ENCODE peak calls at places on chromosomes 3 and 15, in ten cellular contexts. One of them, this sample, is unnamed.

GRCh38 chr3:169041677-169042171 is 621.8 kb downstream of the MECOM start:
- DNase-seq in SK-N-SH: peak
- DNase-seq in EH: peak
- DNase-seq in NCI-H526: peak
- DNase-seq in effector CD4-positive, alpha-beta T cell: no peak
- DNase-seq in CD8-positive, alpha-beta T cell: no peak
- DNase-seq in GM04503: no peak
- DNase-seq in KG1: no peak
- DNase-seq in endothelial cell: no peak
- DNase-seq in NCI-H1105: peak
- DNase-seq in this sample: peak

GRCh38 chr3:14473411-14473891 is 66.7 kb downstream of the GRIP2 start:
- DNase-seq in NCI-H1105: no peak
- DNase-seq in KG1: no peak
- DNase-seq in SK-N-SH: no peak
- DNase-seq in NCI-H526: no peak
- DNase-seq in effector CD4-positive, alpha-beta T cell: no peak
- DNase-seq in EH: no peak
- DNase-seq in GM04503: no peak
- DNase-seq in CD8-positive, alpha-beta T cell: no peak
- DNase-seq in endothelial cell: no peak
- DNase-seq in this sample: no peak

GRCh38 chr3:56309465-56309864 is 158.8 kb downstream of the ERC2 start:
- DNase-seq in CD8-positive, alpha-beta T cell: no peak
- DNase-seq in NCI-H1105: no peak
- DNase-seq in endothelial cell: no peak
- DNase-seq in NCI-H526: no peak
- DNase-seq in effector CD4-positive, alpha-beta T cell: no peak
- DNase-seq in EH: no peak
- DNase-seq in GM04503: no peak
- DNase-seq in KG1: no peak
- DNase-seq in SK-N-SH: no peak
- DNase-seq in this sample: no peak

GRCh38 chr3:80213076-80213475 is 445.3 kb upstream of the ROBO1 start:
- DNase-seq in effector CD4-positive, alpha-beta T cell: no peak
- DNase-seq in KG1: no peak
- DNase-seq in CD8-positive, alpha-beta T cell: no peak
- DNase-seq in SK-N-SH: no peak
- DNase-seq in EH: no peak
- DNase-seq in endothelial cell: no peak
- DNase-seq in NCI-H1105: peak
- DNase-seq in GM04503: no peak
- DNase-seq in NCI-H526: no peak
- DNase-seq in this sample: no peak

GRCh38 chr3:139499536-139499935 is 23.2 kb upstream of the RBP2 start:
- DNase-seq in endothelial cell: no peak
- DNase-seq in NCI-H1105: no peak
- DNase-seq in EH: no peak
- DNase-seq in GM04503: no peak
- DNase-seq in KG1: no peak
- DNase-seq in NCI-H526: no peak
- DNase-seq in effector CD4-positive, alpha-beta T cell: no peak
- DNase-seq in CD8-positive, alpha-beta T cell: no peak
- DNase-seq in SK-N-SH: no peak
- DNase-seq in this sample: no peak

GRCh38 chr3:46010519-46011113 is 15.0 kb upstream of the FYCO1 start:
- DNase-seq in NCI-H1105: no peak
- DNase-seq in endothelial cell: no peak
- DNase-seq in SK-N-SH: no peak
- DNase-seq in KG1: no peak
- DNase-seq in effector CD4-positive, alpha-beta T cell: no peak
- DNase-seq in GM04503: no peak
- DNase-seq in NCI-H526: no peak
- DNase-seq in EH: no peak
- DNase-seq in CD8-positive, alpha-beta T cell: no peak
- DNase-seq in this sample: no peak

GRCh38 chr3:151969026-151969658 is 95.7 kb downstream of the SUCNR1 start:
- DNase-seq in CD8-positive, alpha-beta T cell: no peak
- DNase-seq in EH: no peak
- DNase-seq in SK-N-SH: no peak
- DNase-seq in effector CD4-positive, alpha-beta T cell: no peak
- DNase-seq in GM04503: no peak
- DNase-seq in NCI-H1105: no peak
- DNase-seq in KG1: no peak
- DNase-seq in endothelial cell: no peak
- DNase-seq in NCI-H526: no peak
- DNase-seq in this sample: no peak

GRCh38 chr15:39720721-39721611 is 61.7 kb downstream of the FSIP1 start:
- DNase-seq in SK-N-SH: no peak
- DNase-seq in NCI-H1105: no peak
- DNase-seq in effector CD4-positive, alpha-beta T cell: no peak
- DNase-seq in CD8-positive, alpha-beta T cell: no peak
- DNase-seq in NCI-H526: peak
- DNase-seq in GM04503: peak
- DNase-seq in KG1: peak
- DNase-seq in endothelial cell: no peak
- DNase-seq in EH: peak
- DNase-seq in this sample: no peak

This sample was measured in globus pallidus.